ENCODE peak calls at places on chromosomes 6 and 20, in nine cellular contexts. T is fibroblast of lung; M is sigmoid colon; N is Panc1; B is upper lobe of right lung; O is CD8-positive, alpha-beta T cell; G is adrenal gland; A is tibial nerve; U is effector memory CD4-positive, alpha-beta T cell. V is an unnamed sample.

GRCh38 chr20:48679603-48680002 is 148.2 kb downstream of the PREX1 start:
- DNase-seq in A (no peak), N (no peak), G (no peak), B (no peak), M (no peak), T (no peak), U (no peak), O (no peak), V (no peak)

GRCh38 chr20:53692465-53693067 is 98.9 kb upstream of the ZNF217 start:
- DNase-seq in N (no peak), B (no peak), A (no peak), M (peak; percentile 74), T (peak; percentile 87), G (no peak), U (no peak), O (no peak), V (no peak)

GRCh38 chr20:15100506-15101160 is 763.2 kb upstream of the FLRT3 start:
- DNase-seq in G (no peak), U (no peak), N (no peak), M (no peak), T (no peak), O (no peak), A (no peak), B (no peak), V (no peak)

GRCh38 chr20:59705651-59706101 is 101.3 kb downstream of the PHACTR3 start:
- DNase-seq in T (no peak), B (no peak), M (no peak), N (no peak), U (no peak), G (no peak), A (no peak), O (no peak), V (no peak)

GRCh38 chr6:34745277-34746103 is 11.8 kb upstream of the SNRPC start:
- DNase-seq in N (no peak), G (no peak), T (no peak), B (no peak), M (no peak), O (no peak), A (no peak), U (no peak), V (no peak)

GRCh38 chr6:11412616-11413015 is 124.9 kb upstream of the TMEM170B start:
- DNase-seq in A (no peak), B (no peak), G (no peak), U (no peak), N (no peak), O (no peak), M (no peak), T (no peak), V (no peak)

GRCh38 chr6:71139249-71139648 is 149.4 kb upstream of the OGFRL1 start:
- DNase-seq in G (no peak), U (no peak), M (no peak), O (no peak), A (no peak), T (peak; percentile 43), B (no peak), N (no peak), V (no peak)

GRCh38 chr20:33490023-33490933 is at the start of gene CBFA2T2:
- DNase-seq in O (no peak), A (peak; percentile 33), T (peak; percentile 65), U (no peak), N (no peak), M (peak; percentile 84), G (peak; percentile 74), B (peak; percentile 89), V (peak; percentile 35)

DNA sequence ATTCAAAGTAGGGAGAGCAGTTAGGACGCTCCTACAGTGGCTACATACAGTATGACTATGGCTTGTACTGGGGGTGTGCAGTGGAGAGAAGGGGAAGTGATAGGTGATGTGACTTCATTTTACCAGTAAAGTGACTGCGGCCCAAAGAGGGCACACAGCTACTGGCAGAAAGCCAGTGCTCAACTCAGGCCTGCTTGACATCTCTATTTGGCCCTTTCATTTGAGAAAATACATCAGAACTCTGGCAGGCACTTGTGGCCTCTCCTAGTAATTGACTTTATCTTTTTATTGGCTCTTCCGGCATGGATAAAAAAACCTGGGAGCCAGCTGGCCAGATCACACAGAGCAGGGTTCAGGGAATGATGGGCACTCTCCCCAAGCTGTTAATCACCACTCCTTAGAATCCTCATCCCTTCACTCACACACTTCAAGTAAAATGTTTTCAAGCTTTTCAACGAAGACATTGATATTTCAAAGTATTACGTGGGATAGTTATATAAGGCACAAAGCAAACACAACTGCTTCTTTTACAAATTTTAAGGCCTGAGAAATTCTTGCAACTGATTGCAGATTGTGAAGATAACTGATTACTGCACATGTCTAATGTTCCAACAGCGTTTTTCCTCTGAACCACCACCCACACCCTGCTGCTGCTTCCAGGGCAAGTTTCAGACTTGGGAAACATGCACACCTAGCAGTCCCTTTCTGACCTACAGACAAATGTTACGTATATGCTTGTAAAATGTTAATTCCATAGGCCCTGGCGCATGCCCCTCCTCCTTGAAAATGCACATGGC is 73.5 kb downstream of the TNFRSF21 start:
- DNase-seq in M (no peak), O (no peak), A (no peak), N (no peak), T (no peak), B (no peak), U (no peak), G (peak; percentile 64), V (no peak)
- H3K27ac ChIP-seq in M (no peak overlapping the region), O (no peak overlapping the region), A (no peak overlapping the region), N (peak overlapping the region; percentile 6), T (no peak overlapping the region), B (no peak overlapping the region), U (no peak overlapping the region), G (no peak overlapping the region), V (no peak overlapping the region)

GRCh38 chr6:106827081-106827480 is 147.4 kb downstream of the CD24 start:
- DNase-seq in T (no peak), G (no peak), B (no peak), U (no peak), M (no peak), N (no peak), O (no peak), A (no peak), V (no peak)

GRCh38 chr6:106825156-106825555 is 149.4 kb downstream of the CD24 start:
- DNase-seq in N (no peak), M (no peak), T (no peak), O (no peak), G (no peak), A (no peak), B (no peak), U (no peak), V (no peak)

GRCh38 chr6:106823058-106823457 is 151.5 kb downstream of the CD24 start:
- DNase-seq in U (no peak), G (no peak), N (no peak), O (no peak), T (no peak), M (no peak), B (no peak), A (no peak), V (no peak)

GRCh38 chr6:106820412-106820852 is 154.1 kb downstream of the CD24 start:
- DNase-seq in O (no peak), A (no peak), T (no peak), B (no peak), G (no peak), M (no peak), N (no peak), U (no peak), V (no peak)

DNA sequence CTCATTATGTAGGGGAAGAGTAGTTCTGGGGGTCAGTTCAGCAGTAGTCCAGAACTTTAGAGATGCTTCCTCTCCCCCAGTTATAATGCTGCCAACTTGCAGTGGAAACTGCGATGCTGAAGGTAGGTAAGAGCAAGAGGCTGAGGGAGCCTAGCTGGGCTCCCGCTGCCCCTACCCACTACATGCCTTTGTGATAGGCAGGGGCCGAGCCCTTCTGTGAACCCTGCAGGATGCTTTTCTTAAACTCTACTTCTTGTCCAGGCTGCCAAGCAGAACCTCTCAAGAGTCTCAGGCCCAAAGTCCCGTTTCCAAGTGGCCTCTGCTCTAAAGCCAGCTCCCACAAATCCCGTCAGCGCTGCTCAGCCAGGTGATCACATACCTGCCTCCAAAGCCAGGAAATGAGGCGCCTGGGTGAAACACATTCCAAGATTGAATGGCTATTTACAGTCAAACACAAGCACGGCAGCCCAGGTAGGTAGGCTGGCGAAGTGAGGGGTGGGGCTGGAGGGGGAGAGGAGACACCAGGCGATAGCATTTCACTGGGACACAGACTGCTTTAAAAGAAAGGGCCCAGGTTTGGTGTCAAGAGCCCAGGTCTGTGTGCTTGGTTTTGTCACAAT is 150.7 kb downstream of the CD24 start:
- DNase-seq in M (no peak), O (no peak), G (no peak), U (no peak), B (peak; percentile 73), N (no peak), A (no peak), T (no peak), V (no peak)
- H3K27ac ChIP-seq in M (no peak overlapping the region), O (no peak overlapping the region), G (no peak overlapping the region), U (no peak overlapping the region), B (no peak overlapping the region), N (no peak overlapping the region), A (no peak overlapping the region), T (no peak overlapping the region), V (no peak overlapping the region)

GRCh38 chr6:43634702-43635303 is 837 bp upstream of the MAD2L1BP start:
- DNase-seq in G (no peak), M (no peak), U (no peak), A (no peak), B (no peak), O (no peak), N (no peak), T (no peak), V (no peak)

GRCh38 chr6:43636312-43636667 is 650 bp downstream of the MAD2L1BP start:
- DNase-seq in G (no peak), T (peak; percentile 22), U (no peak), A (no peak), B (no peak), N (no peak), O (peak; percentile 8), M (no peak), V (no peak)

GRCh38 chr6:43630980-43631619 is 2.0 kb upstream of the GTPBP2 start:
- DNase-seq in G (no peak), T (no peak), O (no peak), B (no peak), N (no peak), U (no peak), A (no peak), M (no peak), V (no peak)

GRCh38 chr6:43639984-43640800 is 4.6 kb downstream of the MAD2L1BP start:
- DNase-seq in N (no peak), O (no peak), M (no peak), B (no peak), T (no peak), G (no peak), U (no peak), A (no peak), V (no peak)

GRCh38 chr6:43635387-43636311 is at the start of gene MAD2L1BP:
- DNase-seq in U (peak; percentile 79), O (peak; percentile 79), N (no peak), A (peak; percentile 43), M (peak; percentile 90), G (peak; percentile 89), T (peak; percentile 63), B (peak; percentile 93), V (peak; percentile 89)
- H3K27ac ChIP-seq in U (peak within 1 kb of the TSS; percentile 75), O (peak within 1 kb of the TSS; percentile 84), N (peak within 1 kb of the TSS; percentile 95), A (peak within 1 kb of the TSS; percentile 92), M (peak within 1 kb of the TSS; percentile 81), G (peak within 1 kb of the TSS; percentile 39), T (peak within 1 kb of the TSS; percentile 37), B (peak within 1 kb of the TSS; percentile 83), V (peak within 1 kb of the TSS; percentile 84)

DNA sequence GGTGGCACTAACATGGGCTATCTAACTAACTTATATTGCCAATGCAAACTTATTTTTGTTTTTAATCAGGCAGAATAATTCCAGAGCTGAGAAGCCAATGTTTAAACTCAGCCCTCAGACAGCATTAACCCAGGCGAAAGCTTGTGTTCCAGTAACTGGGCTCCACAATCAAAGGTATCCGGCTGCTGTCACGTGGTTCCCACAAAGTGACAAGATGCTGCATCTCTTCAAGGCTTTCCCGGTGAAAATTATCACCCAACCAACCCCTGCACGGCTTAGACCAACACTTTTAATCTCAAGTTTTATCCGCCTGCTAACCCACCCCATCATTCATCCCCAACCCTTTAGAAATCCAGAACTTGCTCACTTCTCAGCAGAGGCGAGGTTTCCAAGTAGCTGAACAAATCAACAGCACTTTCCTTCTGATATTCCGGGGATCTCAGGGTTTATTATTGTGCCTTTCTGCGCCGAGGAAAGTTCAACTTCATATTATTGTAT is 874 bp downstream of the MTCL3 start:
- DNase-seq in O (no peak), M (no peak), T (no peak), A (no peak), N (no peak), U (no peak), G (peak; percentile 51), B (no peak), V (no peak)
- H3K27ac ChIP-seq in O (no peak overlapping the region), M (no peak overlapping the region), T (peak overlapping the region; percentile 10), A (no peak overlapping the region), N (no peak overlapping the region), U (no peak overlapping the region), G (no peak overlapping the region), B (no peak overlapping the region), V (peak overlapping the region; percentile 55)

V was measured in substantia nigra.